ENCODE peak calls at places on chromosomes 7 and 10, in seven cellular contexts. A is A549, R is transverse colon, P is HepG2, Z is tibial nerve, J is upper lobe of left lung, D is esophagus muscularis mucosa. V is an unnamed sample.
A peak's percentile ranks its signal among the peaks of the same experiment; 100 is the strongest.

GRCh38 chr7:17061443-17061842 is 179.7 kb upstream of the AGR3 start:
- DNase-seq in Z (no peak), J (no peak), P (no peak), R (no peak), A (no peak), D (no peak), V (no peak)

GRCh38 chr10:129122846-129123245 is 344.2 kb upstream of the MGMT start:
- DNase-seq in R (no peak), A (no peak), P (no peak), D (no peak), J (no peak), Z (no peak), V (no peak)

GRCh38 chr10:96921655-96922054 is 89.6 kb downstream of the LCOR start:
- DNase-seq in P (no peak), R (no peak), Z (no peak), A (no peak), J (no peak), D (no peak), V (no peak)

GRCh38 chr10:11345224-11346054 is 266.0 kb downstream of the USP6NL start:
- DNase-seq in Z (no peak), R (peak; percentile 36), J (peak; percentile 85), A (peak; percentile 60), P (peak; percentile 4), D (no peak), V (no peak)

GRCh38 chr7:157336383-157337315 is at the start of gene DNAJB6:
- DNase-seq in D (peak; percentile 99), R (peak; percentile 96), Z (peak; percentile 90), P (peak; percentile 79), A (peak; percentile 94), J (peak; percentile 86), V (peak; percentile 96)

GRCh38 chr10:96791902-96792301 is 40.2 kb upstream of the LCOR start:
- DNase-seq in Z (no peak), J (no peak), R (no peak), A (no peak), P (no peak), D (no peak), V (no peak)

GRCh38 chr10:112304460-112304859 is 21.3 kb downstream of the TECTB start:
- DNase-seq in A (no peak), P (peak; percentile 89), J (no peak), D (no peak), R (no peak), Z (no peak), V (no peak)

GRCh38 chr10:490891-491571 is 198.4 kb downstream of the DIP2C start:
- DNase-seq in Z (peak; percentile 35), J (peak; percentile 17), D (no peak), P (no peak), A (no peak), R (peak; percentile 28), V (peak; percentile 93)

GRCh38 chr7:83550100-83550499 is 98.8 kb downstream of the SEMA3E start:
- DNase-seq in Z (no peak), R (no peak), A (no peak), P (no peak), J (no peak), D (no peak), V (no peak)

GRCh38 chr10:113399051-113399450 is 153.8 kb upstream of the HABP2 start:
- DNase-seq in Z (no peak), A (no peak), R (no peak), D (no peak), J (no peak), P (no peak), V (no peak)

GRCh38 chr7:74026406-74027123 is 1.4 kb upstream of the ELN start:
- DNase-seq in D (peak; percentile 96), A (peak; percentile 54), Z (peak; percentile 96), J (peak; percentile 75), P (peak; percentile 24), R (peak; percentile 79), V (peak; percentile 92)

GRCh38 chr10:6430581-6430980 is 149.5 kb downstream of the PRKCQ start:
- DNase-seq in A (no peak), J (no peak), D (no peak), R (no peak), Z (no peak), P (no peak), V (no peak)

GRCh38 chr7:136530831-136531230 is 337.6 kb upstream of the CHRM2 start:
- DNase-seq in R (no peak), Z (no peak), P (no peak), D (no peak), A (no peak), J (no peak), V (no peak)

GRCh38 chr10:107576746-107577145 is 412.2 kb upstream of the SORCS1 start:
- DNase-seq in P (no peak), A (no peak), J (no peak), Z (no peak), R (no peak), D (no peak), V (no peak)

GRCh38 chr7:33639552-33640197 is 265.7 kb upstream of the BMPER start:
- DNase-seq in Z (peak; percentile 33), D (no peak), J (no peak), A (no peak), R (no peak), P (no peak), V (no peak)

GRCh38 chr7:125046767-125047166 is 117.1 kb upstream of the POT1 start:
- DNase-seq in J (no peak), Z (no peak), D (no peak), P (no peak), A (no peak), R (no peak), V (no peak)

GRCh38 chr7:100685049-100685605 is 8.9 kb downstream of the GIGYF1 start:
- DNase-seq in J (no peak), P (no peak), R (no peak), A (no peak), D (no peak), Z (no peak), V (no peak)

GRCh38 chr10:100697070-100697469 is 48.3 kb upstream of the PAX2 start:
- DNase-seq in A (peak; percentile 78), P (peak; percentile 24), Z (no peak), J (no peak), D (no peak), R (no peak), V (no peak)

GRCh38 chr7:152489044-152489443 is 53.2 kb upstream of the KMT2C start:
- DNase-seq in P (no peak), J (no peak), R (no peak), Z (no peak), D (no peak), A (no peak), V (no peak)

GRCh38 chr7:115694424-115694823 is 336.1 kb downstream of the TFEC start:
- DNase-seq in D (no peak), J (no peak), A (no peak), R (no peak), Z (no peak), P (no peak), V (no peak)

GRCh38 chr7:46881507-46882127 is 700.3 kb downstream of the TNS3 start:
- DNase-seq in A (peak; percentile 17), R (no peak), P (no peak), Z (no peak), J (no peak), D (peak; percentile 82), V (no peak)

GRCh38 chr7:22572292-22572691 is 72.3 kb upstream of the STEAP1B start:
- DNase-seq in Z (no peak), R (no peak), D (no peak), P (no peak), A (no peak), J (no peak), V (no peak)

GRCh38 chr7:69403169-69403568 is 195.1 kb upstream of the AUTS2 start:
- DNase-seq in R (no peak), J (no peak), P (no peak), D (no peak), Z (no peak), A (peak; percentile 37), V (no peak)

GRCh38 chr7:141027043-141027442 is 12.3 kb upstream of the MRPS33 start:
- DNase-seq in A (no peak), R (no peak), D (no peak), Z (no peak), J (no peak), P (no peak), V (no peak)

GRCh38 chr10:44696496-44696895 is 214.6 kb upstream of the TMEM72 start:
- DNase-seq in P (no peak), A (no peak), J (no peak), Z (peak; percentile 49), R (no peak), D (no peak), V (peak; percentile 72)

DNA sequence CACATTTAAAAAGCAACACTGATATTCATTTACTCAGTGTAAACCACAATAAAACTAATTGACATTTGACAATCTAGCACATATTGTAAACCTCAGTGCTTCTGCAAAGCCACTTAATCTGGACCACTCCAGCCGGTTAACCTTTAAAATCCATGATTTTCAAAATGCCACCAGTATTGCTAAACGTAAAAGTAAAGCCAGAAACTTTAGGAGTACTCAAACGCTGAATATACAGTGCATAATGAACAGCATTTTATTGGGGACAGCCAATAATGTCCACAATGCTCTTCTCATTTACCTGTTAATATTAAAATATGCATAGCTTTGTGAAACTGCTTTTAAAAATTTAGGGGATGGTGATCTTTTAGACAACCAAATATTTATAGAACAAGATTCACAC is 10.8 kb downstream of the HNRNPA2B1 start:
- DNase-seq in Z (no peak), A (no peak), D (no peak), P (no peak), J (no peak), R (no peak), V (no peak)
- TF ChIP-seq POLR2A in Z (no peak), A (no peak), D (no peak), P (no peak), J (no peak), R (no peak), V (no peak)

GRCh38 chr7:80036107-80036506 is 98.5 kb upstream of the GNAI1 start:
- DNase-seq in J (no peak), Z (no peak), A (no peak), R (no peak), D (no peak), P (no peak), V (no peak)
- TF ChIP-seq EP300 in J (no peak), Z (no peak), A (no peak), R (no peak), D (no peak), P (no peak), V (no peak)

DNA sequence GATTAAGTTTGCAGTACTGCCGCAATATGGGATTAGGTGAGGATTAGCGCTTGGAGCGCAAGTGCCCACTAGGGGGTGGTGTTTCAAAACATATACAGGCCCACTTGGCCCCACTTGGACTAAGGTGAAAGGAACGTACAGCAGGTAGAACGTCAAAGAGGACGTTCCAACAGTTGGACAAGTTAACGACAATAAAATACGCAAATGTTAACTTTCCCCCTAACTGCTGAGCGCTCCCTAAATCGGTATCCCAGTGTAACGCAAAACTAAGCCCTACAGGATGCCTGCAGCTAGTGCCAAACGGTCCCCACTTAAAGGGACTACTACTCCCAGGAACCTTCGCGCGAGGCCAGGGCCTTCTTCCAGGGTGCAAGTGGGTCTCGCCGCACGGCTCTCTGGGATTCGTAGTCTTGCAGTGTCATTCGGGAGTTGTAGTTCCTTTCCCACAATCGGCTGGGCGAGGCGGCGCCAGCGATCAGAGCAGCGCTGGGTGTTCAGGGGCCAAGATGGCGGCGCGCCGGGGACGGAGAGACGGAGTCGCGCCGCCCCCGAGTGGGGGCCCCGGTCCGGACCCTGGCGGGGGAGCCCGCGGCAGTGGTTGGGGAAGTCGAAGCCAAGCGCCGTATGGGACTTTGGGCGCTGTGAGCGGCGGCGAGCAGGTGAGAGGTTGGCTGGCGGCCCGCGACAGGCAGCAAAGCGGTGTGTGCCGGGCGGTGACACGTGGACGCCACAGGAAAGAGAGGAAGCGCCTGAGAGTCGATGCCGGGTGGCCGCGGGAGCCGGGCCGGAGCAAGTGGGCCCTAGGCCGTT is at the start of gene PPRC1:
- DNase-seq in R (peak; percentile 98), D (peak; percentile 99), Z (peak; percentile 98), A (peak; percentile 99), J (peak; percentile 100), P (peak; percentile 98), V (peak; percentile 99)
- TF ChIP-seq POLR2A in R (peak; percentile 77), D (peak; percentile 65), Z (peak; percentile 71), A (peak; percentile 69), J (peak; percentile 82), P (peak; percentile 82), V (peak; percentile 37)

GRCh38 chr10:56370217-56371113 is 9.4 kb upstream of the ZWINT start:
- DNase-seq in R (no peak), J (no peak), A (peak; percentile 51), P (no peak), D (no peak), Z (no peak), V (no peak)
- TF ChIP-seq EP300 in R (no peak), J (no peak), A (no peak), P (no peak), D (no peak), Z (no peak), V (no peak)

V was measured in sigmoid colon.